ENCODE peak calls at places on chromosomes 3 and 15, in six cellular contexts. I is NB4; O is mesothelial cell of epicardium; Z is stimulated activated effector memory CD8-positive, alpha-beta T cell treated with anti-CD3 and anti-CD28 coated beads, Interleukin-12 subunit alpha, Interleukin-12 subunit beta, amount 100 ng/mL, for 72 hours; X is activated CD4-positive, CD25-positive, alpha-beta regulatory T cell; V is stimulated activated CD8-positive, alpha-beta memory T cell treated with anti-CD3 and anti-CD28 coated beads, Interleukin-7, amount 100 ng/mL, for 24 hours. C is an unnamed sample.

GRCh38 chr3:102129774-102130608 is 280.7 kb downstream of the NFKBIZ start:
- DNase-seq in I (peak), O (no peak), Z (no peak), X (no peak), V (no peak), C (no peak)

GRCh38 chr3:36196058-36196457 is 184.2 kb upstream of the STAC start:
- DNase-seq in I (no peak), O (no peak), Z (no peak), X (no peak), V (no peak), C (no peak)

GRCh38 chr15:52243697-52244555 is 51.7 kb downstream of the MYO5C start:
- DNase-seq in I (no peak), O (no peak), Z (no peak), X (no peak), V (no peak), C (no peak)

GRCh38 chr3:16378415-16378814 is 113.4 kb downstream of the OXNAD1 start:
- DNase-seq in I (no peak), O (no peak), Z (no peak), X (no peak), V (no peak), C (no peak)

GRCh38 chr15:60070838-60071493 is 66.9 kb downstream of the FOXB1 start:
- DNase-seq in I (no peak), O (no peak), Z (no peak), X (no peak), V (no peak), C (no peak)

GRCh38 chr3:152299243-152299976 is 30.7 kb downstream of the MBNL1 start:
- DNase-seq in I (no peak), O (no peak), Z (no peak), X (no peak), V (no peak), C (no peak)

GRCh38 chr3:50616003-50616769 is 765 bp upstream of the MAPKAPK3 start:
- DNase-seq in I (peak), O (peak), Z (peak), X (peak), V (no peak), C (peak)

GRCh38 chr15:48855501-48856440 is 22.2 kb upstream of the EID1 start:
- DNase-seq in I (no peak), O (no peak), Z (no peak), X (no peak), V (no peak), C (no peak)

GRCh38 chr3:126129408-126129891 is 45.5 kb upstream of the SLC41A3 start:
- DNase-seq in I (no peak), O (peak), Z (no peak), X (no peak), V (no peak), C (peak)

GRCh38 chr3:161139686-161140085 is 34.5 kb upstream of the B3GALNT1 start:
- DNase-seq in I (no peak), O (no peak), Z (no peak), X (no peak), V (no peak), C (no peak)

GRCh38 chr3:49554639-49555265 is 475 bp downstream of the BSN start:
- DNase-seq in I (peak), O (peak), Z (peak), X (peak), V (peak), C (peak)

GRCh38 chr3:30645077-30645476 is 38.7 kb downstream of the TGFBR2 start:
- DNase-seq in I (no peak), O (no peak), Z (no peak), X (no peak), V (no peak), C (no peak)

GRCh38 chr15:68278345-68279217 is 1.0 kb downstream of the FEM1B start:
- DNase-seq in I (peak), O (peak), Z (no peak), X (peak), V (no peak), C (peak)

GRCh38 chr3:197730200-197730599 is 6.5 kb downstream of the RUBCN start:
- DNase-seq in I (no peak), O (no peak), Z (no peak), X (no peak), V (no peak), C (no peak)

GRCh38 chr3:152638707-152639450 is 196.1 kb upstream of the P2RY1 start:
- DNase-seq in I (no peak), O (no peak), Z (no peak), X (no peak), V (no peak), C (no peak)

GRCh38 chr3:179509701-179510100 is 53.0 kb upstream of the ACTL6A start:
- DNase-seq in I (no peak), O (no peak), Z (no peak), X (no peak), V (no peak), C (no peak)

GRCh38 chr3:147572970-147573340 is 163.8 kb downstream of the ZIC1 start:
- DNase-seq in I (no peak), O (no peak), Z (no peak), X (no peak), V (no peak), C (no peak)

GRCh38 chr3:126245811-126246727 is 65.7 kb upstream of the ALDH1L1 start:
- DNase-seq in I (peak), O (no peak), Z (no peak), X (no peak), V (no peak), C (no peak)

GRCh38 chr15:40693904-40694705 is 869 bp upstream of the RAD51 start:
- DNase-seq in I (peak), O (no peak), Z (no peak), X (no peak), V (no peak), C (no peak)

GRCh38 chr3:72186485-72186864 is 401.5 kb upstream of the PROK2 start:
- DNase-seq in I (no peak), O (no peak), Z (no peak), X (no peak), V (no peak), C (no peak)

GRCh38 chr15:39202641-39203040 is 378.2 kb upstream of the THBS1 start:
- DNase-seq in I (no peak), O (no peak), Z (no peak), X (no peak), V (no peak), C (no peak)

GRCh38 chr3:47932431-47932830 is 83.8 kb downstream of the MAP4 start:
- DNase-seq in I (no peak), O (no peak), Z (no peak), X (no peak), V (no peak), C (no peak)

GRCh38 chr15:70722266-70723123 is 40.9 kb downstream of the UACA start:
- DNase-seq in I (peak), O (no peak), Z (no peak), X (no peak), V (no peak), C (no peak)

GRCh38 chr15:62067448-62068044 is 769 bp downstream of the C2CD4A start:
- DNase-seq in I (no peak), O (no peak), Z (peak), X (no peak), V (no peak), C (no peak)

GRCh38 chr15:75366163-75366562 is 2.2 kb downstream of the MAN2C1 start:
- DNase-seq in I (no peak), O (no peak), Z (no peak), X (no peak), V (no peak), C (no peak)

GRCh38 chr15:44265757-44266156 is 22.8 kb upstream of the GOLM2 start:
- DNase-seq in I (peak), O (no peak), Z (no peak), X (no peak), V (no peak), C (no peak)

GRCh38 chr3:81485444-81485865 is 276.0 kb downstream of the GBE1 start:
- DNase-seq in I (peak), O (no peak), Z (no peak), X (no peak), V (no peak), C (no peak)

GRCh38 chr15:61195116-61196002 is 33.7 kb downstream of the RORA start:
- DNase-seq in I (peak), O (no peak), Z (no peak), X (no peak), V (no peak), C (no peak)